ENCODE peak calls at places on chromosome 5, in six cellular contexts. One of them, this sample, is unnamed.

GRCh38 chr5:131635755-131636479 is 888 bp upstream of the RAPGEF6 start:
- DNase-seq in HCT116: no peak
- DNase-seq in HepG2: no peak
- DNase-seq in K562: peak
- DNase-seq in H1: no peak
- DNase-seq in GM12878: peak
- DNase-seq in this sample: no peak

GRCh38 chr5:177994063-177994462 is 2.0 kb downstream of the PROP1 start:
- DNase-seq in HCT116: no peak
- DNase-seq in HepG2: no peak
- DNase-seq in K562: no peak
- DNase-seq in H1: no peak
- DNase-seq in GM12878: no peak
- DNase-seq in this sample: no peak

GRCh38 chr5:159971931-159972461 is 36.9 kb upstream of the TTC1 start:
- DNase-seq in HCT116: no peak
- DNase-seq in HepG2: no peak
- DNase-seq in K562: no peak
- DNase-seq in H1: no peak
- DNase-seq in GM12878: no peak
- DNase-seq in this sample: no peak

GRCh38 chr5:53253421-53253871 is 143.9 kb upstream of the MOCS2 start:
- DNase-seq in HCT116: no peak
- DNase-seq in HepG2: no peak
- DNase-seq in K562: no peak
- DNase-seq in H1: no peak
- DNase-seq in GM12878: no peak
- DNase-seq in this sample: peak

GRCh38 chr5:78601622-78602314 is 46.8 kb downstream of the LHFPL2 start:
- DNase-seq in HCT116: no peak
- DNase-seq in HepG2: peak
- DNase-seq in K562: no peak
- DNase-seq in H1: no peak
- DNase-seq in GM12878: no peak
- DNase-seq in this sample: no peak

GRCh38 chr5:9498541-9499497 is 47.1 kb downstream of the SEMA5A start:
- DNase-seq in HCT116: no peak
- DNase-seq in HepG2: peak
- DNase-seq in K562: peak
- DNase-seq in H1: no peak
- DNase-seq in GM12878: no peak
- DNase-seq in this sample: peak

GRCh38 chr5:180120221-180121101 is 48.9 kb upstream of the RNF130 start:
- DNase-seq in HCT116: no peak
- DNase-seq in HepG2: no peak
- DNase-seq in K562: no peak
- DNase-seq in H1: no peak
- DNase-seq in GM12878: no peak
- DNase-seq in this sample: no peak

GRCh38 chr5:124645396-124645795 is 101.0 kb downstream of the ZNF608 start:
- DNase-seq in HCT116: no peak
- DNase-seq in HepG2: no peak
- DNase-seq in K562: no peak
- DNase-seq in H1: no peak
- DNase-seq in GM12878: peak
- DNase-seq in this sample: no peak

GRCh38 chr5:56549096-56549886 is 266.1 kb upstream of the MAP3K1 start:
- DNase-seq in HCT116: no peak
- DNase-seq in HepG2: no peak
- DNase-seq in K562: no peak
- DNase-seq in H1: no peak
- DNase-seq in GM12878: no peak
- DNase-seq in this sample: no peak

GRCh38 chr5:35656721-35657120 is 39.1 kb downstream of the SPEF2 start:
- DNase-seq in HCT116: no peak
- DNase-seq in HepG2: no peak
- DNase-seq in K562: no peak
- DNase-seq in H1: no peak
- DNase-seq in GM12878: no peak
- DNase-seq in this sample: no peak

GRCh38 chr5:6772886-6773285 is 59.7 kb downstream of the TENT4A start:
- DNase-seq in HCT116: no peak
- DNase-seq in HepG2: no peak
- DNase-seq in K562: no peak
- DNase-seq in H1: no peak
- DNase-seq in GM12878: no peak
- DNase-seq in this sample: no peak

GRCh38 chr5:172770675-172771438 is at the start of gene DUSP1:
- DNase-seq in HCT116: peak
- DNase-seq in HepG2: peak
- DNase-seq in K562: peak
- DNase-seq in H1: peak
- DNase-seq in GM12878: no peak
- DNase-seq in this sample: peak

GRCh38 chr5:10091701-10092100 is 158.0 kb downstream of the ATPSCKMT start:
- DNase-seq in HCT116: no peak
- DNase-seq in HepG2: no peak
- DNase-seq in K562: no peak
- DNase-seq in H1: no peak
- DNase-seq in GM12878: no peak
- DNase-seq in this sample: no peak

GRCh38 chr5:170297589-170298462 is at the start of gene LCP2:
- DNase-seq in HCT116: no peak
- DNase-seq in HepG2: no peak
- DNase-seq in K562: no peak
- DNase-seq in H1: no peak
- DNase-seq in GM12878: no peak
- DNase-seq in this sample: no peak

GRCh38 chr5:43401827-43402226 is 10.4 kb downstream of the CCL28 start:
- DNase-seq in HCT116: peak
- DNase-seq in HepG2: peak
- DNase-seq in K562: peak
- DNase-seq in H1: no peak
- DNase-seq in GM12878: no peak
- DNase-seq in this sample: peak

GRCh38 chr5:72557576-72558336 is 50.5 kb upstream of the ZNF366 start:
- DNase-seq in HCT116: no peak
- DNase-seq in HepG2: no peak
- DNase-seq in K562: no peak
- DNase-seq in H1: no peak
- DNase-seq in GM12878: no peak
- DNase-seq in this sample: no peak

GRCh38 chr5:30030110-30030509 is 1163.4 kb upstream of the CDH6 start:
- DNase-seq in HCT116: no peak
- DNase-seq in HepG2: no peak
- DNase-seq in K562: no peak
- DNase-seq in H1: no peak
- DNase-seq in GM12878: no peak
- DNase-seq in this sample: no peak

GRCh38 chr5:140344683-140345423 is 1.6 kb downstream of the HBEGF start:
- DNase-seq in HCT116: no peak
- DNase-seq in HepG2: no peak
- DNase-seq in K562: peak
- DNase-seq in H1: no peak
- DNase-seq in GM12878: no peak
- DNase-seq in this sample: no peak

GRCh38 chr5:33227746-33228145 is 213.0 kb upstream of the TARS1 start:
- DNase-seq in HCT116: no peak
- DNase-seq in HepG2: no peak
- DNase-seq in K562: no peak
- DNase-seq in H1: no peak
- DNase-seq in GM12878: no peak
- DNase-seq in this sample: no peak

GRCh38 chr5:15203376-15203775 is 296.6 kb upstream of the FBXL7 start:
- DNase-seq in HCT116: no peak
- DNase-seq in HepG2: no peak
- DNase-seq in K562: no peak
- DNase-seq in H1: no peak
- DNase-seq in GM12878: no peak
- DNase-seq in this sample: no peak

GRCh38 chr5:168471785-168472184 is 14.5 kb upstream of the RARS1 start:
- DNase-seq in HCT116: no peak
- DNase-seq in HepG2: no peak
- DNase-seq in K562: no peak
- DNase-seq in H1: no peak
- DNase-seq in GM12878: no peak
- DNase-seq in this sample: no peak
- TF ChIP-seq JUND in HCT116: no peak
- TF ChIP-seq JUND in HepG2: no peak
- TF ChIP-seq JUND in K562: no peak
- TF ChIP-seq JUND in H1: no peak
- TF ChIP-seq JUND in GM12878: no peak
- TF ChIP-seq JUND in this sample: no peak

DNA sequence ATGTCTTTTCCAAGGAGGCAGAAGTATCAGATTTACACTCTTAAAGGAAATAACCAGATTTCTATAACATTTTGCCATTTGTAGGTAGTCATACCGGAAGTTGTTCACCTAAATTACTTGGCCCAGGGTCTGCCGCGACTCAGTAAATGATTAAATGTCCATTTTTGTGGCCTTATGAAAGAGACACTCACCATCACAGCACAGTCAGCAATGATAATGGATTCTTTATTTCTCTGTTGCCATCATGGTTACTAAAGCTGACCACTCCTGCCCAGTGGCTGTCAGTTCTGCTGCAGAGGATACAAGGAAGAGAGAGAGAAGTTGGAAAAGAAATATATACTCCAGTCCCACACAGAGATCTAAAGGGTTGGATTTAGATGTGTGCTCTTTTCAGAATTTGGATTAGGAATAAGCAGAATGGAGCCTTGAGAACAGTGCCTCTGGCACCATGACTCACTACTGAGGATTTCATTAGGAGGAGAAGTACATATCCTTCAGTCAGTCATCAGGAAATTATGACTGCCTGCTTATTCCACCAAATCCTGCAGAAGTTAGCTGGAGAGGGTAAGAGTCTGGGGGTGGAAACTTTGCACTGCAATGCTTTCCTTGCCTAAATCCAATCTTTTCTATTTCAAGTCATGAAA is 72.7 kb upstream of the EFNA5 start:
- DNase-seq in HCT116: no peak
- DNase-seq in HepG2: no peak
- DNase-seq in K562: no peak
- DNase-seq in H1: no peak
- DNase-seq in GM12878: no peak
- DNase-seq in this sample: peak
- TF ChIP-seq JUND in HCT116: no peak
- TF ChIP-seq JUND in HepG2: no peak
- TF ChIP-seq JUND in K562: no peak
- TF ChIP-seq JUND in H1: no peak
- TF ChIP-seq JUND in GM12878: no peak
- TF ChIP-seq JUND in this sample: no peak

GRCh38 chr5:2658421-2658820 is 93.1 kb downstream of the IRX2 start:
- DNase-seq in HCT116: no peak
- DNase-seq in HepG2: no peak
- DNase-seq in K562: no peak
- DNase-seq in H1: no peak
- DNase-seq in GM12878: no peak
- DNase-seq in this sample: no peak

GRCh38 chr5:2660305-2660704 is 91.2 kb downstream of the IRX2 start:
- DNase-seq in HCT116: no peak
- DNase-seq in HepG2: no peak
- DNase-seq in K562: no peak
- DNase-seq in H1: no peak
- DNase-seq in GM12878: no peak
- DNase-seq in this sample: no peak

GRCh38 chr5:2657151-2657550 is 94.3 kb downstream of the IRX2 start:
- DNase-seq in HCT116: no peak
- DNase-seq in HepG2: no peak
- DNase-seq in K562: no peak
- DNase-seq in H1: no peak
- DNase-seq in GM12878: no peak
- DNase-seq in this sample: no peak

GRCh38 chr5:2656186-2656585 is 95.3 kb downstream of the IRX2 start:
- DNase-seq in HCT116: no peak
- DNase-seq in HepG2: no peak
- DNase-seq in K562: no peak
- DNase-seq in H1: no peak
- DNase-seq in GM12878: no peak
- DNase-seq in this sample: no peak

GRCh38 chr5:2659071-2659470 is 92.4 kb downstream of the IRX2 start:
- DNase-seq in HCT116: no peak
- DNase-seq in HepG2: no peak
- DNase-seq in K562: no peak
- DNase-seq in H1: no peak
- DNase-seq in GM12878: no peak
- DNase-seq in this sample: no peak
- TF ChIP-seq JUND in HCT116: no peak
- TF ChIP-seq JUND in HepG2: no peak
- TF ChIP-seq JUND in K562: no peak
- TF ChIP-seq JUND in H1: no peak
- TF ChIP-seq JUND in GM12878: no peak
- TF ChIP-seq JUND in this sample: no peak

DNA sequence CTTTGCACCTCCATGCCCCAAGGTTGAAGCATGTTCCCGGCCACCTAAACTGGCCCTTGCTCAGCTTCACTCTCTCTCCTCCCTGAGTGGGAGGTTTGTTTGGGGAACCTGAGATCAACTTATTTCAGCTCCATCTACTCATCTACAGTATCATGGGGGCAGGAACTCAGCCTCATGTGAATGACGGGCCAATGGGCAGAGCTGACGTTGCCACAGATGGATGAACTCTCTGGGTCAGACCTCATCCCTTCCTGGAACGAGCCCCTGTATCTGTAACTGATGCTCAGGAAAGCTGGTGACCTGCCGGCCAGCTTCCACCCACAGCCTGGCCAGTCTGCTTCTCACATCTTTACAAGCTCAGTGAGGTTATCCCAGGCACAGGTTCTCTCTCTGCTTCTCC is 369.6 kb downstream of the IRX2 start:
- DNase-seq in HCT116: no peak
- DNase-seq in HepG2: no peak
- DNase-seq in K562: no peak
- DNase-seq in H1: no peak
- DNase-seq in GM12878: no peak
- DNase-seq in this sample: no peak
- TF ChIP-seq JUND in HCT116: no peak
- TF ChIP-seq JUND in HepG2: no peak
- TF ChIP-seq JUND in K562: no peak
- TF ChIP-seq JUND in H1: no peak
- TF ChIP-seq JUND in GM12878: no peak
- TF ChIP-seq JUND in this sample: no peak